ENCODE peak calls at places on chromosome 6, in six cellular contexts. T, M, O, E, W and K are unnamed samples.
A peak's percentile ranks its signal among the peaks of the same experiment; 100 is the strongest.

GRCh38 chr6:35497571-35498406 is 910 bp upstream of the TEAD3 start:
- DNase-seq in M (peak; percentile 44), E (peak; percentile 78), W (peak; percentile 92), T (peak; percentile 90), O (no peak), K (peak; percentile 62)

GRCh38 chr6:135938588-135939215 is 87.2 kb downstream of the PDE7B start:
- DNase-seq in M (no peak), O (peak; percentile 30), T (peak; percentile 39), W (peak; percentile 68), E (peak; percentile 75), K (peak; percentile 21)

GRCh38 chr6:14851286-14851685 is 394.6 kb upstream of the JARID2 start:
- DNase-seq in W (no peak), M (no peak), E (peak; percentile 61), T (no peak), O (no peak), K (no peak)

GRCh38 chr6:47098570-47098993 is 56.5 kb upstream of the ADGRF1 start:
- DNase-seq in M (no peak), W (peak; percentile 89), O (no peak), E (no peak), T (peak; percentile 31), K (no peak)

GRCh38 chr6:110646419-110646698 is 168.9 kb downstream of the CDK19 start:
- DNase-seq in M (no peak), E (no peak), W (no peak), O (no peak), T (no peak), K (no peak)

GRCh38 chr6:30091577-30092381 is 16.2 kb upstream of the RNF39 start:
- DNase-seq in T (no peak), M (no peak), W (peak; percentile 29), O (peak; percentile 58), E (peak; percentile 89), K (no peak)

GRCh38 chr6:151494235-151494950 is 576 bp downstream of the CCDC170 start:
- DNase-seq in W (peak; percentile 41), T (peak; percentile 49), M (peak; percentile 28), O (peak; percentile 16), E (peak; percentile 77), K (peak; percentile 69)

GRCh38 chr6:1724124-1724523 is 114.4 kb downstream of the FOXC1 start:
- DNase-seq in M (no peak), E (no peak), W (no peak), T (no peak), O (peak; percentile 79), K (no peak)

GRCh38 chr6:51893356-51893755 is 194.1 kb downstream of the PKHD1 start:
- DNase-seq in T (no peak), W (no peak), M (no peak), O (peak; percentile 66), E (no peak), K (no peak)

DNA sequence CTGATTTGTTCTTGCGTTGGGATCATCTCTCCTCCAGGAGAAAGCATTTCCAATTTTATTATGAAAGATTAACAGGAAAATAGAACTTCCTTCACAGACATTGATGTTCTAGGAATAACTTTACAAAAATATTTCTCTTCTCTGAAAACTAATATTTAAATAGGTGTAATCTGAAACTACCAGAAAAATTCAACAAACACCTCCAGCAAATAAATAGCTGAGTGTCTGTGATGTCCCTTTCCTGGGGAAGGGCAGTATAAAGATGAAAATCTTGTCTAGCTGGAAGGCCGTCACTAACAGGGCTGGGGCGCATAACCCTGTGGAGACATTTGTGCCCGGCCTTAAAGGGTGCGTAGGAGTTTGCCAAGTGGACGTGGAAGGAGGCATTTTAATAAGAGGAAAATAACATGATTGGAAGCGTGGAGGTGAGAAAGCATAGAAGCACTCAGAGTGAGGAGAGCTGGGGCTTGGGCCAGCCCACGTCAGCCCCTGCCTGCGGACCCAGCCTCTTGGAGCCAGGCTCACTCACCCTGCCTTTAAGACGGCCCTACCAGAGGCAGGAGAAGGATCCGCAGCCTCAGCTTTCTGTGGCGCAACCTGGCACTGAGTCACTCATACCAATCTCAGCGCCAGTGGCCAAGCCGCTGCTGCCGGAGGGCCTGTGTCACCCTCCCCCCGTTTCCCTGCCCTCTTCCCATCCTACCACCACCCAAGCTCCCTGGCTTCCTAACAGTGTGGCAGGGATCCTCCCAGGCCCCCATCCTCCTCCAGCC is 284.9 kb downstream of the UST start:
- DNase-seq in W (peak; percentile 90), T (peak; percentile 28), M (no peak), O (peak; percentile 91), E (peak; percentile 88), K (no peak)
- H3K4me1 ChIP-seq in W (peaks cover 9% of the 10 kb centered on the region), T (peaks cover 2% of the 10 kb centered on the region), M (peaks cover 4% of the 10 kb centered on the region), O (peaks cover 40% of the 10 kb centered on the region), E (peaks cover 50% of the 10 kb centered on the region), K (no peaks in the 10 kb centered on the region)

GRCh38 chr6:95119927-95120326 is 457.4 kb upstream of the MANEA start:
- DNase-seq in E (no peak), W (no peak), T (no peak), O (no peak), M (no peak), K (no peak)
- H3K36me3 ChIP-seq in E (no peaks in the 10 kb centered on the region), W (no peaks in the 10 kb centered on the region), T (no peaks in the 10 kb centered on the region), O (no peaks in the 10 kb centered on the region), M (no peaks in the 10 kb centered on the region), K (no peaks in the 10 kb centered on the region)

GRCh38 chr6:6680524-6680923 is 92.0 kb downstream of the LY86 start:
- DNase-seq in T (no peak), W (peak; percentile 26), E (no peak), O (no peak), M (no peak), K (no peak)

GRCh38 chr6:6684365-6684833 is 95.9 kb downstream of the LY86 start:
- DNase-seq in T (no peak), E (no peak), M (no peak), W (no peak), O (no peak), K (no peak)

GRCh38 chr6:6681443-6681842 is 92.9 kb downstream of the LY86 start:
- DNase-seq in O (no peak), T (no peak), M (no peak), E (no peak), W (no peak), K (no peak)

GRCh38 chr6:6683964-6684363 is 95.4 kb downstream of the LY86 start:
- DNase-seq in T (no peak), W (no peak), M (no peak), E (no peak), O (no peak), K (no peak)

GRCh38 chr6:6682225-6682624 is 93.7 kb downstream of the LY86 start:
- DNase-seq in T (no peak), W (no peak), E (no peak), O (no peak), M (no peak), K (no peak)
- H3K4me1 ChIP-seq in T (peaks cover 21% of the 10 kb centered on the region), W (no peaks in the 10 kb centered on the region), E (no peaks in the 10 kb centered on the region), O (peaks cover 21% of the 10 kb centered on the region), M (no peaks in the 10 kb centered on the region), K (peaks cover 24% of the 10 kb centered on the region)

GRCh38 chr6:106547556-106547955 is 81.7 kb downstream of the RTN4IP1 start:
- DNase-seq in T (no peak), O (no peak), M (no peak), W (no peak), E (peak; percentile 11), K (no peak)
- H3K36me3 ChIP-seq in T (no peaks in the 10 kb centered on the region), O (peaks cover 25% of the 10 kb centered on the region), M (no peaks in the 10 kb centered on the region), W (no peaks in the 10 kb centered on the region), E (no peaks in the 10 kb centered on the region), K (no peaks in the 10 kb centered on the region)

DNA sequence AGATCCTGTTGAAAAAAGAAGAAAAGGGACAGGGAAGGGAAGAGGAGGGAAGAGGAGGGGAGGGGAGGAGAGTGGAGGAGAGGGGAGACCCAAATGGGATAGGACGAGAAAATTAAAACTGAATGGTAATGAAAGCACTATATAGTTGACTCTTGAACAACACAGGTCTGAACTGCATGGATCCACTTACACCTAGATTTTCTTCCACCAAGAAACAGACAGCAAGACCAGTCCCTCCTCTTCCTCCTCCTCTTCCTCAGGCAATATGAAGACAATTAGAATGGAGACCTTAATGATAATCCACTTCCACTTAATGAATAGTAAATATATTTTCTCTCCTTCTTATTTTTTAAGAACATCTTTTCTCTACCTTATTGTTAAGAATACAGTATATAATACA is 113.5 kb downstream of the EPB41L2 start:
- DNase-seq in O (no peak), E (no peak), T (no peak), M (no peak), W (no peak), K (no peak)
- H3K4me1 ChIP-seq in O (peaks cover 16% of the 10 kb centered on the region), E (peaks cover 17% of the 10 kb centered on the region), T (peaks cover 28% of the 10 kb centered on the region), M (peaks cover 6% of the 10 kb centered on the region), W (peaks cover 5% of the 10 kb centered on the region), K (peaks cover 13% of the 10 kb centered on the region)